ENCODE peak calls at places on chromosomes 12 and 14, in seven cellular contexts. One of them, this sample, is unnamed. For H3K27me3 and H3K36me3, the result is how much of the 10 kb centered on the place peaks cover.

GRCh38 chr12:106417926-106418910 is 60.7 kb downstream of the POLR3B start:
- DNase-seq in upper lobe of left lung: no peak
- DNase-seq in heart left ventricle: no peak
- DNase-seq in esophagus squamous epithelium: no peak
- DNase-seq in HepG2: peak
- DNase-seq in lung: no peak
- DNase-seq in BJ: peak
- DNase-seq in this sample: no peak

GRCh38 chr14:56816575-56817391 is 6.5 kb upstream of the OTX2 start:
- DNase-seq in HepG2: no peak
- DNase-seq in BJ: no peak
- DNase-seq in lung: no peak
- DNase-seq in upper lobe of left lung: no peak
- DNase-seq in heart left ventricle: no peak
- DNase-seq in esophagus squamous epithelium: no peak
- DNase-seq in this sample: no peak

GRCh38 chr14:105300542-105301102 is at the start of gene BRF1:
- DNase-seq in heart left ventricle: peak
- DNase-seq in HepG2: peak
- DNase-seq in lung: peak
- DNase-seq in upper lobe of left lung: peak
- DNase-seq in BJ: no peak
- DNase-seq in esophagus squamous epithelium: peak
- DNase-seq in this sample: peak

GRCh38 chr12:39595923-39596322 is 23.7 kb downstream of the ABCD2 start:
- DNase-seq in esophagus squamous epithelium: no peak
- DNase-seq in upper lobe of left lung: no peak
- DNase-seq in heart left ventricle: no peak
- DNase-seq in BJ: no peak
- DNase-seq in HepG2: no peak
- DNase-seq in lung: no peak
- DNase-seq in this sample: no peak

GRCh38 chr14:105019861-105020814 is 745 bp downstream of the CDCA4 start:
- DNase-seq in esophagus squamous epithelium: no peak
- DNase-seq in lung: no peak
- DNase-seq in upper lobe of left lung: peak
- DNase-seq in BJ: no peak
- DNase-seq in HepG2: no peak
- DNase-seq in heart left ventricle: no peak
- DNase-seq in this sample: no peak

GRCh38 chr14:75982724-75983358 is 1.0 kb upstream of the TGFB3 start:
- DNase-seq in esophagus squamous epithelium: no peak
- DNase-seq in lung: peak
- DNase-seq in HepG2: no peak
- DNase-seq in heart left ventricle: peak
- DNase-seq in BJ: no peak
- DNase-seq in upper lobe of left lung: peak
- DNase-seq in this sample: no peak

GRCh38 chr12:52831251-52831650 is 2.9 kb downstream of the KRT79 start:
- DNase-seq in lung: no peak
- DNase-seq in esophagus squamous epithelium: no peak
- DNase-seq in BJ: no peak
- DNase-seq in upper lobe of left lung: no peak
- DNase-seq in HepG2: no peak
- DNase-seq in heart left ventricle: no peak
- DNase-seq in this sample: no peak

GRCh38 chr12:130993759-130994670 is 40.3 kb downstream of the ADGRD1 start:
- DNase-seq in upper lobe of left lung: no peak
- DNase-seq in esophagus squamous epithelium: no peak
- DNase-seq in lung: peak
- DNase-seq in heart left ventricle: no peak
- DNase-seq in HepG2: no peak
- DNase-seq in BJ: no peak
- DNase-seq in this sample: no peak

GRCh38 chr12:105256921-105257320 is 20.9 kb upstream of the APPL2 start:
- DNase-seq in upper lobe of left lung: no peak
- DNase-seq in HepG2: no peak
- DNase-seq in esophagus squamous epithelium: no peak
- DNase-seq in BJ: peak
- DNase-seq in heart left ventricle: no peak
- DNase-seq in lung: no peak
- DNase-seq in this sample: no peak

GRCh38 chr12:116590561-116590960 is 31.4 kb downstream of the MAP1LC3B2 start:
- DNase-seq in esophagus squamous epithelium: no peak
- DNase-seq in HepG2: peak
- DNase-seq in heart left ventricle: no peak
- DNase-seq in upper lobe of left lung: no peak
- DNase-seq in BJ: no peak
- DNase-seq in lung: no peak
- DNase-seq in this sample: peak

GRCh38 chr14:33430414-33430813 is 491.7 kb downstream of the NPAS3 start:
- DNase-seq in lung: no peak
- DNase-seq in HepG2: no peak
- DNase-seq in heart left ventricle: no peak
- DNase-seq in esophagus squamous epithelium: no peak
- DNase-seq in BJ: no peak
- DNase-seq in upper lobe of left lung: no peak
- DNase-seq in this sample: no peak

GRCh38 chr12:56684745-56685369 is 3.2 kb downstream of the PTGES3 start:
- DNase-seq in HepG2: no peak
- DNase-seq in heart left ventricle: no peak
- DNase-seq in esophagus squamous epithelium: no peak
- DNase-seq in BJ: no peak
- DNase-seq in upper lobe of left lung: no peak
- DNase-seq in lung: no peak
- DNase-seq in this sample: no peak

GRCh38 chr12:92338671-92339070 is 193.0 kb upstream of the BTG1 start:
- DNase-seq in heart left ventricle: no peak
- DNase-seq in BJ: no peak
- DNase-seq in lung: no peak
- DNase-seq in esophagus squamous epithelium: no peak
- DNase-seq in HepG2: no peak
- DNase-seq in upper lobe of left lung: no peak
- DNase-seq in this sample: no peak

GRCh38 chr14:56004807-56005579 is 113.2 kb upstream of the PELI2 start:
- DNase-seq in heart left ventricle: peak
- DNase-seq in esophagus squamous epithelium: no peak
- DNase-seq in upper lobe of left lung: peak
- DNase-seq in lung: no peak
- DNase-seq in HepG2: no peak
- DNase-seq in BJ: peak
- DNase-seq in this sample: peak

GRCh38 chr12:96881608-96882007 is 25.4 kb upstream of the NEDD1 start:
- DNase-seq in upper lobe of left lung: no peak
- DNase-seq in HepG2: no peak
- DNase-seq in BJ: no peak
- DNase-seq in lung: no peak
- DNase-seq in esophagus squamous epithelium: no peak
- DNase-seq in heart left ventricle: no peak
- DNase-seq in this sample: no peak

GRCh38 chr14:75254381-75254821 is 24.2 kb upstream of the FOS start:
- DNase-seq in lung: no peak
- DNase-seq in BJ: no peak
- DNase-seq in esophagus squamous epithelium: no peak
- DNase-seq in heart left ventricle: no peak
- DNase-seq in upper lobe of left lung: no peak
- DNase-seq in HepG2: no peak
- DNase-seq in this sample: no peak

GRCh38 chr12:30457621-30458289 is 237.9 kb downstream of the IPO8 start:
- DNase-seq in heart left ventricle: no peak
- DNase-seq in BJ: peak
- DNase-seq in lung: no peak
- DNase-seq in HepG2: peak
- DNase-seq in esophagus squamous epithelium: no peak
- DNase-seq in upper lobe of left lung: no peak
- DNase-seq in this sample: peak

GRCh38 chr12:57896437-57897201 is 44.7 kb upstream of the ATP23 start:
- DNase-seq in lung: peak
- DNase-seq in heart left ventricle: peak
- DNase-seq in upper lobe of left lung: peak
- DNase-seq in BJ: no peak
- DNase-seq in HepG2: no peak
- DNase-seq in esophagus squamous epithelium: no peak
- DNase-seq in this sample: peak

GRCh38 chr12:104416637-104417036 is 40.1 kb upstream of the CHST11 start:
- DNase-seq in upper lobe of left lung: no peak
- DNase-seq in esophagus squamous epithelium: no peak
- DNase-seq in HepG2: no peak
- DNase-seq in BJ: no peak
- DNase-seq in lung: no peak
- DNase-seq in heart left ventricle: no peak
- DNase-seq in this sample: no peak

GRCh38 chr14:101077511-101078074 is 174.1 kb upstream of the RTL1 start:
- DNase-seq in HepG2: no peak
- DNase-seq in heart left ventricle: no peak
- DNase-seq in upper lobe of left lung: peak
- DNase-seq in BJ: no peak
- DNase-seq in esophagus squamous epithelium: no peak
- DNase-seq in lung: peak
- DNase-seq in this sample: no peak
- H3K27me3 ChIP-seq in HepG2: half or more
- H3K27me3 ChIP-seq in heart left ventricle: under half
- H3K27me3 ChIP-seq in upper lobe of left lung: under half
- H3K27me3 ChIP-seq in BJ: under half
- H3K27me3 ChIP-seq in esophagus squamous epithelium: under half
- H3K27me3 ChIP-seq in lung: under half
- H3K27me3 ChIP-seq in this sample: under half

GRCh38 chr12:115451785-115452736 is 768.1 kb upstream of the TBX3 start:
- DNase-seq in upper lobe of left lung: no peak
- DNase-seq in lung: no peak
- DNase-seq in HepG2: peak
- DNase-seq in BJ: no peak
- DNase-seq in heart left ventricle: peak
- DNase-seq in esophagus squamous epithelium: no peak
- DNase-seq in this sample: peak

GRCh38 chr12:115450710-115451109 is 766.7 kb upstream of the TBX3 start:
- DNase-seq in heart left ventricle: no peak
- DNase-seq in upper lobe of left lung: no peak
- DNase-seq in esophagus squamous epithelium: no peak
- DNase-seq in HepG2: no peak
- DNase-seq in BJ: no peak
- DNase-seq in lung: no peak
- DNase-seq in this sample: no peak

GRCh38 chr12:115452751-115453281 is 768.8 kb upstream of the TBX3 start:
- DNase-seq in BJ: no peak
- DNase-seq in esophagus squamous epithelium: no peak
- DNase-seq in HepG2: no peak
- DNase-seq in upper lobe of left lung: no peak
- DNase-seq in heart left ventricle: no peak
- DNase-seq in lung: no peak
- DNase-seq in this sample: no peak

GRCh38 chr12:115450017-115450416 is 766.0 kb upstream of the TBX3 start:
- DNase-seq in HepG2: no peak
- DNase-seq in lung: no peak
- DNase-seq in BJ: no peak
- DNase-seq in heart left ventricle: no peak
- DNase-seq in upper lobe of left lung: no peak
- DNase-seq in esophagus squamous epithelium: no peak
- DNase-seq in this sample: no peak

DNA sequence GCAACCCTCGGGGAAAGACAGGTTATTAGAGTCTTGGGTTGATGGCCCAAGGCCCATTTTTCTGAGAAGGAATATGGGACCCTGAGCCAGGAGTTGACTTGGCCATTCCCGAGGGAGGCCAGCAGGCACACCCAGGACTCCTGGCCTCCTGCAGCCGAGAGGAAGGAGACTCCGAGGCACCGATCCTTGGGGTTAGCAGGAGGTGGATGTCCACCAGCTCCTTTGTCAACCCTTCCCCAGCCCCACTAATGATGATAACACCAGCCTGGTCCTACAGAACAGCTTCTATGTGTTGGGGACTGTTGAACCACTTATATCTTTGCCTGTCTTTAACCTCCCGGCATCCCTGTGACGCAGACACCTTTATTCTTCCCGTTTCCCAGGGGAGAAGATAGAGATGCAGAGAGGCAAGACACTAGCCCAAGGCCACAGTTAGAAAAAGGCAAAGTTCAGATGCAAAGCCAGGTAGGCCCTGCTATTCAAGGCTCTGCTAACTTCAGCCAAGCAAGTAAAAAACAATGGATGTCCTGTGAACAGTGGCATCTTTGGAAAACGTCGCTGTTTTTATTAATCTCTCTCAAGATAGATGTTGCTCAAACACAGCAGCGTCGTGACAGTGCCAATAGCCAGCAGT is 767.3 kb upstream of the TBX3 start:
- DNase-seq in BJ: no peak
- DNase-seq in lung: no peak
- DNase-seq in upper lobe of left lung: no peak
- DNase-seq in HepG2: no peak
- DNase-seq in heart left ventricle: peak
- DNase-seq in esophagus squamous epithelium: no peak
- DNase-seq in this sample: no peak
- H3K4me3 ChIP-seq in BJ: peak
- H3K4me3 ChIP-seq in lung: no peak
- H3K4me3 ChIP-seq in upper lobe of left lung: peak
- H3K4me3 ChIP-seq in HepG2: peak
- H3K4me3 ChIP-seq in heart left ventricle: peak
- H3K4me3 ChIP-seq in esophagus squamous epithelium: peak
- H3K4me3 ChIP-seq in this sample: peak

GRCh38 chr12:49025463-49025862 is 6.9 kb upstream of the PRKAG1 start:
- DNase-seq in upper lobe of left lung: no peak
- DNase-seq in BJ: no peak
- DNase-seq in lung: no peak
- DNase-seq in HepG2: no peak
- DNase-seq in heart left ventricle: no peak
- DNase-seq in esophagus squamous epithelium: no peak
- DNase-seq in this sample: no peak
- H3K36me3 ChIP-seq in upper lobe of left lung: half or more
- H3K36me3 ChIP-seq in BJ: under half
- H3K36me3 ChIP-seq in lung: under half
- H3K36me3 ChIP-seq in HepG2: half or more
- H3K36me3 ChIP-seq in heart left ventricle: half or more
- H3K36me3 ChIP-seq in esophagus squamous epithelium: half or more
- H3K36me3 ChIP-seq in this sample: under half

GRCh38 chr12:15796493-15797141 is 7.4 kb upstream of the EPS8 start:
- DNase-seq in heart left ventricle: no peak
- DNase-seq in esophagus squamous epithelium: no peak
- DNase-seq in upper lobe of left lung: no peak
- DNase-seq in HepG2: peak
- DNase-seq in BJ: no peak
- DNase-seq in lung: no peak
- DNase-seq in this sample: no peak

GRCh38 chr12:15806826-15807225 is 17.6 kb upstream of the EPS8 start:
- DNase-seq in upper lobe of left lung: no peak
- DNase-seq in HepG2: no peak
- DNase-seq in lung: no peak
- DNase-seq in BJ: no peak
- DNase-seq in esophagus squamous epithelium: no peak
- DNase-seq in heart left ventricle: no peak
- DNase-seq in this sample: no peak

GRCh38 chr12:15797818-15798217 is 8.6 kb upstream of the EPS8 start:
- DNase-seq in heart left ventricle: no peak
- DNase-seq in HepG2: peak
- DNase-seq in esophagus squamous epithelium: no peak
- DNase-seq in BJ: no peak
- DNase-seq in lung: no peak
- DNase-seq in upper lobe of left lung: no peak
- DNase-seq in this sample: no peak

GRCh38 chr12:15800278-15800677 is 11.1 kb upstream of the EPS8 start:
- DNase-seq in HepG2: no peak
- DNase-seq in esophagus squamous epithelium: no peak
- DNase-seq in lung: no peak
- DNase-seq in upper lobe of left lung: no peak
- DNase-seq in BJ: no peak
- DNase-seq in heart left ventricle: no peak
- DNase-seq in this sample: no peak

GRCh38 chr12:15801770-15802393 is 12.7 kb upstream of the EPS8 start:
- DNase-seq in BJ: no peak
- DNase-seq in HepG2: no peak
- DNase-seq in upper lobe of left lung: no peak
- DNase-seq in heart left ventricle: no peak
- DNase-seq in lung: no peak
- DNase-seq in esophagus squamous epithelium: no peak
- DNase-seq in this sample: no peak
- H3K27me3 ChIP-seq in BJ: under half
- H3K27me3 ChIP-seq in HepG2: under half
- H3K27me3 ChIP-seq in upper lobe of left lung: under half
- H3K27me3 ChIP-seq in heart left ventricle: under half
- H3K27me3 ChIP-seq in lung: under half
- H3K27me3 ChIP-seq in esophagus squamous epithelium: under half
- H3K27me3 ChIP-seq in this sample: under half

This sample was measured in Caco-2.